ENCODE peak calls at places on chromosomes 7 and 10, in six cellular contexts. One of them, this sample, is unnamed.

GRCh38 chr7:100221767-100222444 is 2.2 kb downstream of the PVRIG start:
- DNase-seq in CD8-positive, alpha-beta T cell: no peak
- DNase-seq in AG04449: no peak
- DNase-seq in naive thymus-derived CD4-positive, alpha-beta T cell: no peak
- DNase-seq in COLO829: no peak
- DNase-seq in myocyte: no peak
- DNase-seq in this sample: no peak

GRCh38 chr10:13750299-13751190 is 163.8 kb downstream of the PRPF18 start:
- DNase-seq in AG04449: no peak
- DNase-seq in myocyte: no peak
- DNase-seq in naive thymus-derived CD4-positive, alpha-beta T cell: no peak
- DNase-seq in COLO829: no peak
- DNase-seq in CD8-positive, alpha-beta T cell: no peak
- DNase-seq in this sample: no peak

GRCh38 chr7:152015600-152015999 is 9.9 kb upstream of the GALNT11 start:
- DNase-seq in CD8-positive, alpha-beta T cell: no peak
- DNase-seq in myocyte: no peak
- DNase-seq in naive thymus-derived CD4-positive, alpha-beta T cell: no peak
- DNase-seq in COLO829: no peak
- DNase-seq in AG04449: no peak
- DNase-seq in this sample: no peak

GRCh38 chr7:48426966-48427555 is 255.8 kb downstream of the ABCA13 start:
- DNase-seq in AG04449: no peak
- DNase-seq in COLO829: peak
- DNase-seq in naive thymus-derived CD4-positive, alpha-beta T cell: no peak
- DNase-seq in CD8-positive, alpha-beta T cell: no peak
- DNase-seq in myocyte: peak
- DNase-seq in this sample: no peak

GRCh38 chr10:69636626-69637550 is 6.8 kb downstream of the FAM241B start:
- DNase-seq in naive thymus-derived CD4-positive, alpha-beta T cell: peak
- DNase-seq in CD8-positive, alpha-beta T cell: no peak
- DNase-seq in myocyte: peak
- DNase-seq in AG04449: no peak
- DNase-seq in COLO829: no peak
- DNase-seq in this sample: peak

GRCh38 chr7:7641129-7641663 is 644 bp downstream of the UMAD1 start:
- DNase-seq in CD8-positive, alpha-beta T cell: peak
- DNase-seq in naive thymus-derived CD4-positive, alpha-beta T cell: no peak
- DNase-seq in COLO829: no peak
- DNase-seq in AG04449: no peak
- DNase-seq in myocyte: no peak
- DNase-seq in this sample: peak

GRCh38 chr10:118981946-118982345 is 47.6 kb upstream of the NANOS1 start:
- DNase-seq in naive thymus-derived CD4-positive, alpha-beta T cell: no peak
- DNase-seq in myocyte: no peak
- DNase-seq in COLO829: no peak
- DNase-seq in AG04449: no peak
- DNase-seq in CD8-positive, alpha-beta T cell: no peak
- DNase-seq in this sample: no peak

GRCh38 chr10:51905050-51905449 is 205.7 kb upstream of the CSTF2T start:
- DNase-seq in myocyte: no peak
- DNase-seq in AG04449: no peak
- DNase-seq in COLO829: no peak
- DNase-seq in CD8-positive, alpha-beta T cell: no peak
- DNase-seq in naive thymus-derived CD4-positive, alpha-beta T cell: no peak
- DNase-seq in this sample: no peak

GRCh38 chr7:19851504-19851903 is 78.1 kb upstream of the TMEM196 start:
- DNase-seq in CD8-positive, alpha-beta T cell: no peak
- DNase-seq in naive thymus-derived CD4-positive, alpha-beta T cell: no peak
- DNase-seq in myocyte: no peak
- DNase-seq in AG04449: no peak
- DNase-seq in COLO829: no peak
- DNase-seq in this sample: peak

GRCh38 chr7:30406664-30407425 is 71.7 kb downstream of the NOD1 start:
- DNase-seq in naive thymus-derived CD4-positive, alpha-beta T cell: no peak
- DNase-seq in CD8-positive, alpha-beta T cell: no peak
- DNase-seq in COLO829: no peak
- DNase-seq in myocyte: peak
- DNase-seq in AG04449: no peak
- DNase-seq in this sample: no peak

GRCh38 chr7:72754312-72754711 is 73.7 kb downstream of the TYW1B start:
- DNase-seq in AG04449: no peak
- DNase-seq in naive thymus-derived CD4-positive, alpha-beta T cell: no peak
- DNase-seq in COLO829: no peak
- DNase-seq in myocyte: no peak
- DNase-seq in CD8-positive, alpha-beta T cell: no peak
- DNase-seq in this sample: no peak

GRCh38 chr7:100602889-100603696 is 930 bp downstream of the PCOLCE start:
- DNase-seq in naive thymus-derived CD4-positive, alpha-beta T cell: no peak
- DNase-seq in myocyte: peak
- DNase-seq in AG04449: peak
- DNase-seq in COLO829: no peak
- DNase-seq in CD8-positive, alpha-beta T cell: no peak
- DNase-seq in this sample: no peak

This sample was measured in SK-MEL-5.